ENCODE peak calls at places on chromosomes 4 and X, in nine cellular contexts. One of them, this sample, is unnamed.

GRCh38 chrX:3638280-3638873 is 75.1 kb downstream of the PRKX start:
- DNase-seq in breast epithelium: no peak
- DNase-seq in DND-41: peak; percentile 7
- DNase-seq in CD8-positive, alpha-beta T cell: peak; percentile 56
- DNase-seq in kidney: no peak
- DNase-seq in body of pancreas: peak; percentile 73
- DNase-seq in prostate gland: peak; percentile 6
- DNase-seq in gastrocnemius medialis: no peak
- DNase-seq in tibial nerve: peak; percentile 14
- DNase-seq in this sample: no peak

GRCh38 chr4:167234388-167234881 is at the start of gene SPOCK3:
- DNase-seq in CD8-positive, alpha-beta T cell: no peak
- DNase-seq in tibial nerve: no peak
- DNase-seq in DND-41: no peak
- DNase-seq in breast epithelium: peak; percentile 19
- DNase-seq in body of pancreas: peak; percentile 57
- DNase-seq in gastrocnemius medialis: no peak
- DNase-seq in prostate gland: peak; percentile 52
- DNase-seq in kidney: peak; percentile 73
- DNase-seq in this sample: no peak

GRCh38 chr4:65337371-65337770 is 332.9 kb downstream of the EPHA5 start:
- DNase-seq in breast epithelium: no peak
- DNase-seq in DND-41: no peak
- DNase-seq in body of pancreas: no peak
- DNase-seq in gastrocnemius medialis: no peak
- DNase-seq in CD8-positive, alpha-beta T cell: no peak
- DNase-seq in prostate gland: no peak
- DNase-seq in tibial nerve: no peak
- DNase-seq in kidney: no peak
- DNase-seq in this sample: no peak

GRCh38 chrX:115616943-115617563 is 56.1 kb downstream of the PLS3 start:
- DNase-seq in prostate gland: no peak
- DNase-seq in tibial nerve: no peak
- DNase-seq in body of pancreas: no peak
- DNase-seq in kidney: no peak
- DNase-seq in DND-41: no peak
- DNase-seq in breast epithelium: no peak
- DNase-seq in CD8-positive, alpha-beta T cell: no peak
- DNase-seq in gastrocnemius medialis: no peak
- DNase-seq in this sample: no peak

GRCh38 chrX:5780821-5781220 is 447.8 kb downstream of the NLGN4X start:
- DNase-seq in breast epithelium: no peak
- DNase-seq in kidney: no peak
- DNase-seq in prostate gland: no peak
- DNase-seq in tibial nerve: no peak
- DNase-seq in DND-41: no peak
- DNase-seq in body of pancreas: no peak
- DNase-seq in CD8-positive, alpha-beta T cell: no peak
- DNase-seq in gastrocnemius medialis: no peak
- DNase-seq in this sample: no peak

GRCh38 chrX:38839944-38840343 is 38.7 kb downstream of the MID1IP1 start:
- DNase-seq in gastrocnemius medialis: no peak
- DNase-seq in body of pancreas: no peak
- DNase-seq in breast epithelium: no peak
- DNase-seq in CD8-positive, alpha-beta T cell: no peak
- DNase-seq in prostate gland: no peak
- DNase-seq in tibial nerve: no peak
- DNase-seq in kidney: no peak
- DNase-seq in DND-41: no peak
- DNase-seq in this sample: no peak

GRCh38 chr4:137156054-137156453 is 376.2 kb downstream of the PCDH18 start:
- DNase-seq in kidney: no peak
- DNase-seq in tibial nerve: no peak
- DNase-seq in breast epithelium: no peak
- DNase-seq in body of pancreas: no peak
- DNase-seq in DND-41: no peak
- DNase-seq in prostate gland: no peak
- DNase-seq in gastrocnemius medialis: no peak
- DNase-seq in CD8-positive, alpha-beta T cell: no peak
- DNase-seq in this sample: no peak

GRCh38 chr4:152266831-152267480 is 268.9 kb downstream of the FBXW7 start:
- DNase-seq in kidney: no peak
- DNase-seq in breast epithelium: no peak
- DNase-seq in tibial nerve: no peak
- DNase-seq in CD8-positive, alpha-beta T cell: no peak
- DNase-seq in DND-41: no peak
- DNase-seq in body of pancreas: no peak
- DNase-seq in gastrocnemius medialis: no peak
- DNase-seq in prostate gland: no peak
- DNase-seq in this sample: no peak

GRCh38 chr4:7798215-7798995 is 141.3 kb downstream of the AFAP1 start:
- DNase-seq in gastrocnemius medialis: no peak
- DNase-seq in kidney: no peak
- DNase-seq in tibial nerve: no peak
- DNase-seq in DND-41: no peak
- DNase-seq in breast epithelium: no peak
- DNase-seq in body of pancreas: no peak
- DNase-seq in prostate gland: no peak
- DNase-seq in CD8-positive, alpha-beta T cell: no peak
- DNase-seq in this sample: no peak

GRCh38 chr4:21790437-21791029 is 158.0 kb downstream of the KCNIP4 start:
- DNase-seq in DND-41: no peak
- DNase-seq in gastrocnemius medialis: no peak
- DNase-seq in tibial nerve: no peak
- DNase-seq in breast epithelium: no peak
- DNase-seq in CD8-positive, alpha-beta T cell: no peak
- DNase-seq in body of pancreas: no peak
- DNase-seq in prostate gland: no peak
- DNase-seq in kidney: no peak
- DNase-seq in this sample: no peak

GRCh38 chrX:12065251-12065650 is 73.0 kb upstream of the FRMPD4 start:
- DNase-seq in gastrocnemius medialis: no peak
- DNase-seq in prostate gland: no peak
- DNase-seq in CD8-positive, alpha-beta T cell: no peak
- DNase-seq in body of pancreas: no peak
- DNase-seq in kidney: no peak
- DNase-seq in breast epithelium: no peak
- DNase-seq in tibial nerve: no peak
- DNase-seq in DND-41: peak; percentile 6
- DNase-seq in this sample: no peak

GRCh38 chr4:76830612-76831474 is 67.1 kb downstream of the SOWAHB start:
- DNase-seq in tibial nerve: no peak
- DNase-seq in DND-41: no peak
- DNase-seq in CD8-positive, alpha-beta T cell: no peak
- DNase-seq in gastrocnemius medialis: no peak
- DNase-seq in body of pancreas: peak; percentile 73
- DNase-seq in kidney: no peak
- DNase-seq in breast epithelium: no peak
- DNase-seq in prostate gland: no peak
- DNase-seq in this sample: peak; percentile 66

GRCh38 chr4:1291091-1291490 is 1.4 kb downstream of the MAEA start:
- DNase-seq in gastrocnemius medialis: no peak
- DNase-seq in tibial nerve: no peak
- DNase-seq in kidney: no peak
- DNase-seq in body of pancreas: no peak
- DNase-seq in DND-41: no peak
- DNase-seq in CD8-positive, alpha-beta T cell: no peak
- DNase-seq in breast epithelium: no peak
- DNase-seq in prostate gland: no peak
- DNase-seq in this sample: no peak

GRCh38 chrX:53918697-53919096 is 125.6 kb downstream of the PHF8 start:
- DNase-seq in breast epithelium: no peak
- DNase-seq in prostate gland: no peak
- DNase-seq in kidney: no peak
- DNase-seq in DND-41: no peak
- DNase-seq in body of pancreas: peak; percentile 12
- DNase-seq in tibial nerve: no peak
- DNase-seq in gastrocnemius medialis: no peak
- DNase-seq in CD8-positive, alpha-beta T cell: no peak
- DNase-seq in this sample: no peak

GRCh38 chr4:182808673-182809416 is 108.3 kb downstream of the DCTD start:
- DNase-seq in tibial nerve: no peak
- DNase-seq in DND-41: peak; percentile 81
- DNase-seq in breast epithelium: no peak
- DNase-seq in kidney: no peak
- DNase-seq in prostate gland: no peak
- DNase-seq in gastrocnemius medialis: no peak
- DNase-seq in CD8-positive, alpha-beta T cell: peak; percentile 58
- DNase-seq in body of pancreas: no peak
- DNase-seq in this sample: no peak

GRCh38 chrX:39324233-39324632 is 523.0 kb downstream of the MID1IP1 start:
- DNase-seq in prostate gland: no peak
- DNase-seq in kidney: no peak
- DNase-seq in tibial nerve: no peak
- DNase-seq in DND-41: no peak
- DNase-seq in CD8-positive, alpha-beta T cell: no peak
- DNase-seq in gastrocnemius medialis: peak; percentile 8
- DNase-seq in breast epithelium: no peak
- DNase-seq in body of pancreas: no peak
- DNase-seq in this sample: no peak

DNA sequence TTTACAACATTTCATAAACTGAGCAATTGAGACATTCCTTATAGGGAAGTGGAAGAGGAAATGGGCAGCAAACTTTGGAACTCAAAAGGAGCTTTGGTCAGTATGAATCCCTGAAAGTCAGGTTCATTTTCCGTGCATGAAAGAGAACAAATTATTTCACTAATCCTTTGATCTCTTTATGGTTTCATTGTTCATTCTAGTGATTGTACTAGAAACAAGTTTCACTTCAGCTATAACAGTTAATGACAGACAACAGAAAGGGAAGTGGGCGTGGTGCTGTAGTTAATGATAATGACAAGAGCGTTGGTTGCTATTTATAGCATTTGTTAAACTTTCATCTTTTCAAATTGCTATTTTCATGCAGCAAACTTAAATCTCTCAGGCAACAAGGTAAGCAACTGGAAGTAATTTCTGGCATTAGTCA is 98.3 kb downstream of the AREG start:
- DNase-seq in DND-41: no peak
- DNase-seq in body of pancreas: no peak
- DNase-seq in gastrocnemius medialis: no peak
- DNase-seq in breast epithelium: no peak
- DNase-seq in CD8-positive, alpha-beta T cell: no peak
- DNase-seq in kidney: no peak
- DNase-seq in tibial nerve: no peak
- DNase-seq in prostate gland: no peak
- DNase-seq in this sample: no peak
- H3K4me1 ChIP-seq in DND-41: no peaks in the 10 kb centered on the region
- H3K4me1 ChIP-seq in body of pancreas: peaks cover 17% of the 10 kb centered on the region
- H3K4me1 ChIP-seq in gastrocnemius medialis: no peaks in the 10 kb centered on the region
- H3K4me1 ChIP-seq in breast epithelium: no peaks in the 10 kb centered on the region
- H3K4me1 ChIP-seq in CD8-positive, alpha-beta T cell: no peaks in the 10 kb centered on the region
- H3K4me1 ChIP-seq in kidney: no peaks in the 10 kb centered on the region
- H3K4me1 ChIP-seq in tibial nerve: no peaks in the 10 kb centered on the region
- H3K4me1 ChIP-seq in prostate gland: no peaks in the 10 kb centered on the region
- H3K4me1 ChIP-seq in this sample: no peaks in the 10 kb centered on the region

GRCh38 chr4:6773106-6773505 is 9.4 kb upstream of the KIAA0232 start:
- DNase-seq in prostate gland: no peak
- DNase-seq in body of pancreas: no peak
- DNase-seq in CD8-positive, alpha-beta T cell: no peak
- DNase-seq in tibial nerve: no peak
- DNase-seq in breast epithelium: peak; percentile 81
- DNase-seq in DND-41: no peak
- DNase-seq in gastrocnemius medialis: no peak
- DNase-seq in kidney: peak; percentile 66
- DNase-seq in this sample: no peak
- H3K4me1 ChIP-seq in prostate gland: no peaks in the 10 kb centered on the region
- H3K4me1 ChIP-seq in body of pancreas: peaks cover 8% of the 10 kb centered on the region
- H3K4me1 ChIP-seq in CD8-positive, alpha-beta T cell: peaks cover 53% of the 10 kb centered on the region
- H3K4me1 ChIP-seq in tibial nerve: no peaks in the 10 kb centered on the region
- H3K4me1 ChIP-seq in breast epithelium: peaks cover 5% of the 10 kb centered on the region
- H3K4me1 ChIP-seq in DND-41: no peaks in the 10 kb centered on the region
- H3K4me1 ChIP-seq in gastrocnemius medialis: peaks cover 38% of the 10 kb centered on the region
- H3K4me1 ChIP-seq in kidney: peaks cover 7% of the 10 kb centered on the region
- H3K4me1 ChIP-seq in this sample: peaks cover 55% of the 10 kb centered on the region

DNA sequence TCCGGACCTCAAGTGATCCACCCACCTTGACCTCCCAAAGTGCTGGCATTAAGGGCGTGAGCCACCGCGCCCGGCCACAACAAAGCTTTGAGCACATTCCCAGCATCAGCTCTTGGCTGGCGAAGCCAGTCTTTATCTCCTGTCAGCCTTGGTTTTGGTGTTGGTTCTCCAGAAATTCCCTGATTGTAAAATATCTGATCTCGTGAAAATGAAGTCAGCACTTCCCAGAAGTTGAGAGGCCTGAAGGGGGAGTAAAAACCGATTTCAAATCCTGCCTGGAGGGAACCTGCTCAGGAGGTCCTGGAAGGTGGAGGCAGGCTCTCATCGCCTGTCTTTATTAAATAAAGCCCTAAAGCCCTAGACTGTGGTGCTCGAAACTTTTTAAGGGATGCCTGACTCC is 33.6 kb downstream of the PTTG2 start:
- DNase-seq in prostate gland: no peak
- DNase-seq in CD8-positive, alpha-beta T cell: no peak
- DNase-seq in tibial nerve: no peak
- DNase-seq in body of pancreas: peak; percentile 44
- DNase-seq in kidney: no peak
- DNase-seq in breast epithelium: no peak
- DNase-seq in gastrocnemius medialis: no peak
- DNase-seq in DND-41: no peak
- DNase-seq in this sample: no peak
- H3K4me1 ChIP-seq in prostate gland: no peaks in the 10 kb centered on the region
- H3K4me1 ChIP-seq in CD8-positive, alpha-beta T cell: peaks cover 11% of the 10 kb centered on the region
- H3K4me1 ChIP-seq in tibial nerve: no peaks in the 10 kb centered on the region
- H3K4me1 ChIP-seq in body of pancreas: peaks cover 38% of the 10 kb centered on the region
- H3K4me1 ChIP-seq in kidney: peaks cover 38% of the 10 kb centered on the region
- H3K4me1 ChIP-seq in breast epithelium: no peaks in the 10 kb centered on the region
- H3K4me1 ChIP-seq in gastrocnemius medialis: peaks cover 45% of the 10 kb centered on the region
- H3K4me1 ChIP-seq in DND-41: no peaks in the 10 kb centered on the region
- H3K4me1 ChIP-seq in this sample: peaks cover 71% of the 10 kb centered on the region

GRCh38 chrX:150508461-150509367 is 59.7 kb upstream of the MTM1 start:
- DNase-seq in DND-41: no peak
- DNase-seq in CD8-positive, alpha-beta T cell: no peak
- DNase-seq in kidney: no peak
- DNase-seq in breast epithelium: peak; percentile 23
- DNase-seq in prostate gland: peak; percentile 17
- DNase-seq in gastrocnemius medialis: no peak
- DNase-seq in tibial nerve: peak; percentile 18
- DNase-seq in body of pancreas: peak; percentile 83
- DNase-seq in this sample: peak; percentile 91
- H3K4me1 ChIP-seq in DND-41: no peaks in the 10 kb centered on the region
- H3K4me1 ChIP-seq in CD8-positive, alpha-beta T cell: no peaks in the 10 kb centered on the region
- H3K4me1 ChIP-seq in kidney: peaks cover 14% of the 10 kb centered on the region
- H3K4me1 ChIP-seq in breast epithelium: no peaks in the 10 kb centered on the region
- H3K4me1 ChIP-seq in prostate gland: no peaks in the 10 kb centered on the region
- H3K4me1 ChIP-seq in gastrocnemius medialis: peaks cover 11% of the 10 kb centered on the region
- H3K4me1 ChIP-seq in tibial nerve: no peaks in the 10 kb centered on the region
- H3K4me1 ChIP-seq in body of pancreas: peaks cover 65% of the 10 kb centered on the region
- H3K4me1 ChIP-seq in this sample: no peaks in the 10 kb centered on the region

This sample was measured in tibial artery.